ENCODE peak calls at places on chromosomes 6 and 20, in eight cellular contexts. One of them, this sample, is unnamed.

GRCh38 chr6:135722679-135723078 is 128.8 kb upstream of the PDE7B start:
- DNase-seq in right lobe of liver: no peak
- DNase-seq in BJ: peak; percentile 65
- DNase-seq in testis: no peak
- DNase-seq in stomach: peak; percentile 35
- DNase-seq in neural progenitor cell: no peak
- DNase-seq in uterus: no peak
- DNase-seq in K562: no peak
- DNase-seq in this sample: peak; percentile 71

GRCh38 chr6:33737267-33738026 is 9.3 kb downstream of the IP6K3 start:
- DNase-seq in right lobe of liver: no peak
- DNase-seq in BJ: no peak
- DNase-seq in testis: no peak
- DNase-seq in stomach: no peak
- DNase-seq in neural progenitor cell: no peak
- DNase-seq in uterus: no peak
- DNase-seq in K562: no peak
- DNase-seq in this sample: no peak

GRCh38 chr6:814378-815347 is 121.7 kb upstream of the EXOC2 start:
- DNase-seq in right lobe of liver: no peak
- DNase-seq in BJ: no peak
- DNase-seq in testis: no peak
- DNase-seq in stomach: no peak
- DNase-seq in neural progenitor cell: no peak
- DNase-seq in uterus: no peak
- DNase-seq in K562: no peak
- DNase-seq in this sample: no peak

GRCh38 chr20:10788877-10789276 is 115.1 kb upstream of the JAG1 start:
- DNase-seq in right lobe of liver: no peak
- DNase-seq in BJ: no peak
- DNase-seq in testis: no peak
- DNase-seq in stomach: no peak
- DNase-seq in neural progenitor cell: no peak
- DNase-seq in uterus: no peak
- DNase-seq in K562: no peak
- DNase-seq in this sample: no peak

GRCh38 chr6:25278557-25278913 is 639 bp upstream of the CARMIL1 start:
- DNase-seq in right lobe of liver: no peak
- DNase-seq in BJ: no peak
- DNase-seq in testis: no peak
- DNase-seq in stomach: no peak
- DNase-seq in neural progenitor cell: peak; percentile 62
- DNase-seq in uterus: no peak
- DNase-seq in K562: no peak
- DNase-seq in this sample: peak; percentile 31

GRCh38 chr6:82331031-82331773 is 32.4 kb upstream of the TPBG start:
- DNase-seq in right lobe of liver: no peak
- DNase-seq in BJ: peak; percentile 49
- DNase-seq in testis: no peak
- DNase-seq in stomach: no peak
- DNase-seq in neural progenitor cell: peak; percentile 37
- DNase-seq in uterus: no peak
- DNase-seq in K562: no peak
- DNase-seq in this sample: peak; percentile 42

GRCh38 chr6:152563182-152563581 is 74.0 kb downstream of the SYNE1 start:
- DNase-seq in right lobe of liver: no peak
- DNase-seq in BJ: no peak
- DNase-seq in testis: no peak
- DNase-seq in stomach: no peak
- DNase-seq in neural progenitor cell: no peak
- DNase-seq in uterus: no peak
- DNase-seq in K562: no peak
- DNase-seq in this sample: no peak

GRCh38 chr6:18990313-18990978 is 603.3 kb downstream of the RNF144B start:
- DNase-seq in right lobe of liver: peak; percentile 84
- DNase-seq in BJ: no peak
- DNase-seq in testis: peak; percentile 85
- DNase-seq in stomach: peak; percentile 79
- DNase-seq in neural progenitor cell: peak; percentile 93
- DNase-seq in uterus: peak; percentile 47
- DNase-seq in K562: peak; percentile 51
- DNase-seq in this sample: peak; percentile 89

GRCh38 chr6:113879186-113880096 is 22.3 kb downstream of the MARCKS start:
- DNase-seq in right lobe of liver: no peak
- DNase-seq in BJ: no peak
- DNase-seq in testis: peak; percentile 65
- DNase-seq in stomach: peak; percentile 54
- DNase-seq in neural progenitor cell: peak; percentile 68
- DNase-seq in uterus: peak; percentile 55
- DNase-seq in K562: peak; percentile 44
- DNase-seq in this sample: peak; percentile 85

GRCh38 chr20:57087705-57088104 is 178.7 kb downstream of the BMP7 start:
- DNase-seq in right lobe of liver: no peak
- DNase-seq in BJ: no peak
- DNase-seq in testis: no peak
- DNase-seq in stomach: no peak
- DNase-seq in neural progenitor cell: no peak
- DNase-seq in uterus: no peak
- DNase-seq in K562: no peak
- DNase-seq in this sample: no peak

GRCh38 chr20:20743511-20744169 is 31.2 kb upstream of the RALGAPA2 start:
- DNase-seq in right lobe of liver: peak; percentile 69
- DNase-seq in BJ: no peak
- DNase-seq in testis: peak; percentile 66
- DNase-seq in stomach: peak; percentile 57
- DNase-seq in neural progenitor cell: peak; percentile 83
- DNase-seq in uterus: peak; percentile 57
- DNase-seq in K562: no peak
- DNase-seq in this sample: peak; percentile 72

GRCh38 chr20:39338977-39339376 is 376.8 kb downstream of the DHX35 start:
- DNase-seq in right lobe of liver: no peak
- DNase-seq in BJ: no peak
- DNase-seq in testis: no peak
- DNase-seq in stomach: no peak
- DNase-seq in neural progenitor cell: no peak
- DNase-seq in uterus: no peak
- DNase-seq in K562: no peak
- DNase-seq in this sample: no peak

GRCh38 chr20:45500022-45500421 is 15.4 kb downstream of the SPINT3 start:
- DNase-seq in right lobe of liver: no peak
- DNase-seq in BJ: no peak
- DNase-seq in testis: no peak
- DNase-seq in stomach: no peak
- DNase-seq in neural progenitor cell: no peak
- DNase-seq in uterus: no peak
- DNase-seq in K562: no peak
- DNase-seq in this sample: no peak

GRCh38 chr20:46810442-46811327 is 84.0 kb upstream of the EYA2 start:
- DNase-seq in right lobe of liver: no peak
- DNase-seq in BJ: no peak
- DNase-seq in testis: no peak
- DNase-seq in stomach: no peak
- DNase-seq in neural progenitor cell: no peak
- DNase-seq in uterus: no peak
- DNase-seq in K562: no peak
- DNase-seq in this sample: no peak

GRCh38 chr6:34357937-34358336 is 34.5 kb downstream of the NUDT3 start:
- DNase-seq in right lobe of liver: no peak
- DNase-seq in BJ: no peak
- DNase-seq in testis: no peak
- DNase-seq in stomach: no peak
- DNase-seq in neural progenitor cell: no peak
- DNase-seq in uterus: no peak
- DNase-seq in K562: no peak
- DNase-seq in this sample: no peak

GRCh38 chr20:48773837-48774418 is 53.9 kb downstream of the PREX1 start:
- DNase-seq in right lobe of liver: no peak
- DNase-seq in BJ: no peak
- DNase-seq in testis: no peak
- DNase-seq in stomach: no peak
- DNase-seq in neural progenitor cell: no peak
- DNase-seq in uterus: no peak
- DNase-seq in K562: no peak
- DNase-seq in this sample: peak; percentile 72

GRCh38 chr6:158131926-158132325 is 36.1 kb downstream of the SERAC1 start:
- DNase-seq in right lobe of liver: no peak
- DNase-seq in BJ: no peak
- DNase-seq in testis: no peak
- DNase-seq in stomach: no peak
- DNase-seq in neural progenitor cell: peak; percentile 18
- DNase-seq in uterus: no peak
- DNase-seq in K562: peak; percentile 31
- DNase-seq in this sample: peak; percentile 47
- TF ChIP-seq CTCF in right lobe of liver: no peak
- TF ChIP-seq CTCF in BJ: peak; percentile 33
- TF ChIP-seq CTCF in testis: no peak
- TF ChIP-seq CTCF in stomach: no peak
- TF ChIP-seq CTCF in neural progenitor cell: peak; percentile 40
- TF ChIP-seq CTCF in uterus: peak; percentile 7
- TF ChIP-seq CTCF in K562: peak; percentile 75
- TF ChIP-seq CTCF in this sample: peak; percentile 55

GRCh38 chr6:30926644-30927043 is 5.3 kb downstream of the SFTA2 start:
- DNase-seq in right lobe of liver: no peak
- DNase-seq in BJ: no peak
- DNase-seq in testis: no peak
- DNase-seq in stomach: peak; percentile 76
- DNase-seq in neural progenitor cell: no peak
- DNase-seq in uterus: no peak
- DNase-seq in K562: no peak
- DNase-seq in this sample: no peak

GRCh38 chr6:30917487-30917886 is 3.4 kb downstream of the VARS2 start:
- DNase-seq in right lobe of liver: no peak
- DNase-seq in BJ: no peak
- DNase-seq in testis: no peak
- DNase-seq in stomach: no peak
- DNase-seq in neural progenitor cell: no peak
- DNase-seq in uterus: no peak
- DNase-seq in K562: no peak
- DNase-seq in this sample: no peak

GRCh38 chr6:30918675-30919074 is 4.6 kb downstream of the VARS2 start:
- DNase-seq in right lobe of liver: peak; percentile 26
- DNase-seq in BJ: no peak
- DNase-seq in testis: no peak
- DNase-seq in stomach: no peak
- DNase-seq in neural progenitor cell: no peak
- DNase-seq in uterus: no peak
- DNase-seq in K562: no peak
- DNase-seq in this sample: no peak

GRCh38 chr6:30922447-30922852 is 8.4 kb downstream of the VARS2 start:
- DNase-seq in right lobe of liver: no peak
- DNase-seq in BJ: no peak
- DNase-seq in testis: no peak
- DNase-seq in stomach: no peak
- DNase-seq in neural progenitor cell: no peak
- DNase-seq in uterus: no peak
- DNase-seq in K562: no peak
- DNase-seq in this sample: no peak
- H3K36me3 ChIP-seq in right lobe of liver: peaks cover 66% of the 10 kb centered on the region
- H3K36me3 ChIP-seq in BJ: peaks cover 31% of the 10 kb centered on the region
- H3K36me3 ChIP-seq in testis: no peaks in the 10 kb centered on the region
- H3K36me3 ChIP-seq in stomach: peaks cover 72% of the 10 kb centered on the region
- H3K36me3 ChIP-seq in neural progenitor cell: no peaks in the 10 kb centered on the region
- H3K36me3 ChIP-seq in uterus: no peaks in the 10 kb centered on the region
- H3K36me3 ChIP-seq in K562: peaks cover 77% of the 10 kb centered on the region
- H3K36me3 ChIP-seq in this sample: peaks cover 10% of the 10 kb centered on the region

GRCh38 chr6:147787407-147787806 is 278.9 kb downstream of the SAMD5 start:
- DNase-seq in right lobe of liver: no peak
- DNase-seq in BJ: no peak
- DNase-seq in testis: no peak
- DNase-seq in stomach: no peak
- DNase-seq in neural progenitor cell: no peak
- DNase-seq in uterus: no peak
- DNase-seq in K562: no peak
- DNase-seq in this sample: no peak
- TF ChIP-seq CTCF in right lobe of liver: no peak
- TF ChIP-seq CTCF in BJ: no peak
- TF ChIP-seq CTCF in testis: no peak
- TF ChIP-seq CTCF in stomach: no peak
- TF ChIP-seq CTCF in neural progenitor cell: peak; percentile 32
- TF ChIP-seq CTCF in uterus: no peak
- TF ChIP-seq CTCF in K562: no peak
- TF ChIP-seq CTCF in this sample: no peak

DNA sequence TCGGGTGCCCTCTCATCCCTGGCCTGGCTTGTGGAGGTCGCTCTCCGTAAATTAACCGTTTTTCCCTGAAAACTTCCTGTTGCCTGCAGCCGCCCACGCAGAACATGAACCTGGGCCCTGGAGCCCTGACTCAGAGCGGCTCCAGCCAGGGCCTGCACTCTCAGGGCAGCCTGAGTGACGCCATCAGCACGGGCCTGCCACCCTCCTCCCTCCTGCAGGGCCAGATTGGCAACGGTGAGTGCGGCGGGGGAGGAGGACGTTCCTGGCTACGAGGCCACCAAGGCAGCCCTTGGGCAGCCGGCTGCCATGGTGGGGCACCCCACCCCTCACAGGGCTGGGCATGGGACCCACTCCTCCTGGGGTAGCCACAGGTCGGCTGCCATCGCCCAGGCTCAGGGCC is 17.8 kb downstream of the SS18L1 start:
- DNase-seq in right lobe of liver: no peak
- DNase-seq in BJ: no peak
- DNase-seq in testis: no peak
- DNase-seq in stomach: no peak
- DNase-seq in neural progenitor cell: no peak
- DNase-seq in uterus: no peak
- DNase-seq in K562: no peak
- DNase-seq in this sample: no peak
- H3K36me3 ChIP-seq in right lobe of liver: peaks cover 58% of the 10 kb centered on the region
- H3K36me3 ChIP-seq in BJ: peaks cover 34% of the 10 kb centered on the region
- H3K36me3 ChIP-seq in testis: no peaks in the 10 kb centered on the region
- H3K36me3 ChIP-seq in stomach: peaks cover 56% of the 10 kb centered on the region
- H3K36me3 ChIP-seq in neural progenitor cell: no peaks in the 10 kb centered on the region
- H3K36me3 ChIP-seq in uterus: no peaks in the 10 kb centered on the region
- H3K36me3 ChIP-seq in K562: peaks cover 92% of the 10 kb centered on the region
- H3K36me3 ChIP-seq in this sample: peaks cover 34% of the 10 kb centered on the region

GRCh38 chr20:14948416-14948815 is 611.0 kb upstream of the FLRT3 start:
- DNase-seq in right lobe of liver: no peak
- DNase-seq in BJ: no peak
- DNase-seq in testis: peak; percentile 40
- DNase-seq in stomach: no peak
- DNase-seq in neural progenitor cell: peak; percentile 31
- DNase-seq in uterus: no peak
- DNase-seq in K562: no peak
- DNase-seq in this sample: peak; percentile 14
- TF ChIP-seq CTCF in right lobe of liver: peak; percentile 32
- TF ChIP-seq CTCF in BJ: no peak
- TF ChIP-seq CTCF in testis: no peak
- TF ChIP-seq CTCF in stomach: no peak
- TF ChIP-seq CTCF in neural progenitor cell: peak; percentile 46
- TF ChIP-seq CTCF in uterus: no peak
- TF ChIP-seq CTCF in K562: no peak
- TF ChIP-seq CTCF in this sample: no peak

DNA sequence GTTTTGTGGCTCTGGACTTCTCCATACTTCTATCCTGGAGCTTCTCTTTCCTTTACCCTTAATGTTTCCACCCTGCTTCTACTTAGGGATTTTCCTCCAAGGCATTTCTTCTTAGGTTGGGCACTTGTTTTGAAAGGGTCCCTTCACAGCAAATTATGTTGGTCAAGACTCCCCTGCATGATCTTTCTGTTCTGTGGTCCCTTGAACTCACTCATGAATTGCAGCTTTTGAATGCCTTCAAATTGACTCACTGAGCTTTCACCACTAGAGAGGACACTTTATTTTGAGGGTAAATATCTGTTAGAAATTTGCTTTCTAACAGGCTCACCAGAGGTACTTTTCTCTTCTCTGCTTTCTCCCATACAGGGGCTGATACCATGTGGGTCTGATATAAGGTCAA is 105.0 kb downstream of the CENPW start:
- DNase-seq in right lobe of liver: no peak
- DNase-seq in BJ: peak; percentile 2
- DNase-seq in testis: no peak
- DNase-seq in stomach: no peak
- DNase-seq in neural progenitor cell: no peak
- DNase-seq in uterus: no peak
- DNase-seq in K562: no peak
- DNase-seq in this sample: no peak
- H3K36me3 ChIP-seq in right lobe of liver: no peaks in the 10 kb centered on the region
- H3K36me3 ChIP-seq in BJ: no peaks in the 10 kb centered on the region
- H3K36me3 ChIP-seq in testis: no peaks in the 10 kb centered on the region
- H3K36me3 ChIP-seq in stomach: no peaks in the 10 kb centered on the region
- H3K36me3 ChIP-seq in neural progenitor cell: no peaks in the 10 kb centered on the region
- H3K36me3 ChIP-seq in uterus: no peaks in the 10 kb centered on the region
- H3K36me3 ChIP-seq in K562: no peaks in the 10 kb centered on the region
- H3K36me3 ChIP-seq in this sample: no peaks in the 10 kb centered on the region

This sample was measured in cardiac muscle cell.